ENCODE peak calls at places on chromosome 13, in five cellular contexts. Z is K562, C is GM23338, X is HepG2, M is H1. R is an unnamed sample. For H3K27me3, the result is how much of the 10 kb centered on the place peaks cover.

GRCh38 chr13:104571161-104571889 is 1505.1 kb upstream of the SLC10A2 start:
- DNase-seq in C (peak), M (peak), Z (peak), X (peak), R (no peak)

GRCh38 chr13:104779311-104779710 is 1713.1 kb upstream of the SLC10A2 start:
- DNase-seq in X (no peak), C (peak), M (peak), Z (no peak), R (no peak)

GRCh38 chr13:70027551-70027950 is 80.1 kb upstream of the ATXN8OS start:
- DNase-seq in X (no peak), M (no peak), C (no peak), Z (no peak), R (no peak)

GRCh38 chr13:74134777-74135305 is 637 bp upstream of the KLF12 start:
- DNase-seq in M (no peak), X (no peak), C (no peak), Z (no peak), R (no peak)

GRCh38 chr13:72186730-72187422 is 319.9 kb upstream of the DACH1 start:
- DNase-seq in X (no peak), C (no peak), M (no peak), Z (no peak), R (no peak)

GRCh38 chr13:40060318-40061007 is 405.0 kb downstream of the COG6 start:
- DNase-seq in M (no peak), Z (no peak), C (no peak), X (no peak), R (peak)

GRCh38 chr13:51639171-51639570 is 54.9 kb downstream of the WDFY2 start:
- DNase-seq in X (no peak), M (no peak), C (no peak), Z (no peak), R (no peak)

GRCh38 chr13:44653261-44653660 is 77.1 kb upstream of the TSC22D1 start:
- DNase-seq in M (no peak), C (no peak), Z (no peak), X (no peak), R (no peak)

GRCh38 chr13:109782823-109783411 is 3.5 kb downstream of the IRS2 start:
- DNase-seq in Z (no peak), M (no peak), C (no peak), X (no peak), R (no peak)

GRCh38 chr13:73189365-73189764 is 130.6 kb downstream of the KLF5 start:
- DNase-seq in M (no peak), X (no peak), Z (no peak), C (no peak), R (no peak)

GRCh38 chr13:105616313-105617075 is 919.0 kb downstream of the EFNB2 start:
- DNase-seq in X (no peak), Z (no peak), C (no peak), M (no peak), R (no peak)

GRCh38 chr13:28558567-28558966 is 63.6 kb upstream of the FLT1 start:
- DNase-seq in M (no peak), Z (no peak), X (no peak), C (no peak), R (no peak)

GRCh38 chr13:36891752-36892151 is 28.3 kb downstream of the SMAD9 start:
- DNase-seq in Z (no peak), M (no peak), X (no peak), C (no peak), R (no peak)

GRCh38 chr13:24159921-24160324 is 597 bp upstream of the SPATA13 start:
- DNase-seq in Z (no peak), X (no peak), M (no peak), C (peak), R (no peak)
- TF ChIP-seq CREB1 in Z (no peak), X (no peak), M (no peak), C (no peak), R (no peak)

GRCh38 chr13:27229642-27230041 is 21.7 kb upstream of the RPL21 start:
- DNase-seq in Z (no peak), C (no peak), M (no peak), X (no peak), R (no peak)
- H3K27me3 ChIP-seq in Z (under half), C (under half), M (under half), X (under half), R (under half)

DNA sequence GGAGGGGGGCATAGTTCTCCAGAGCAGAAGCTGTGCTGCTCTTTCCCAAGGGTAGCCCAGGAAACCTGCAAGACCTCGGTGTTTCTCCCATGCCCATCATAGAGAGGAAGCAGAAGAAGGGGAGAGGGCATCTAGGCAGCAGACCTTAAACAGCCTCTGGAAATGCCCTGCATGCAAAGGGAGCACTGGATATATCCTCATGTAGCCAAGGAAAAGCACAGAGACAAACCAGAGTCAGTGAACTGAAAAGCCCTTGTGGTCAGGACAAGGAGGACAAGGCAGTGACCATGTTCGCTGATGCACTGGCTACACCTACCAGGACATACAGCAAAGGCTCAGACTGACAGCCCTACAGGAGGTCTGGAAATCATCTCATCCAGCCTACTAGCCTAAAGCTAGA is 4.2 kb upstream of the TBC1D4 start:
- DNase-seq in X (peak), Z (peak), C (peak), M (no peak), R (no peak)
- TF ChIP-seq CREB1 in X (no peak), Z (no peak), C (no peak), M (no peak), R (no peak)

DNA sequence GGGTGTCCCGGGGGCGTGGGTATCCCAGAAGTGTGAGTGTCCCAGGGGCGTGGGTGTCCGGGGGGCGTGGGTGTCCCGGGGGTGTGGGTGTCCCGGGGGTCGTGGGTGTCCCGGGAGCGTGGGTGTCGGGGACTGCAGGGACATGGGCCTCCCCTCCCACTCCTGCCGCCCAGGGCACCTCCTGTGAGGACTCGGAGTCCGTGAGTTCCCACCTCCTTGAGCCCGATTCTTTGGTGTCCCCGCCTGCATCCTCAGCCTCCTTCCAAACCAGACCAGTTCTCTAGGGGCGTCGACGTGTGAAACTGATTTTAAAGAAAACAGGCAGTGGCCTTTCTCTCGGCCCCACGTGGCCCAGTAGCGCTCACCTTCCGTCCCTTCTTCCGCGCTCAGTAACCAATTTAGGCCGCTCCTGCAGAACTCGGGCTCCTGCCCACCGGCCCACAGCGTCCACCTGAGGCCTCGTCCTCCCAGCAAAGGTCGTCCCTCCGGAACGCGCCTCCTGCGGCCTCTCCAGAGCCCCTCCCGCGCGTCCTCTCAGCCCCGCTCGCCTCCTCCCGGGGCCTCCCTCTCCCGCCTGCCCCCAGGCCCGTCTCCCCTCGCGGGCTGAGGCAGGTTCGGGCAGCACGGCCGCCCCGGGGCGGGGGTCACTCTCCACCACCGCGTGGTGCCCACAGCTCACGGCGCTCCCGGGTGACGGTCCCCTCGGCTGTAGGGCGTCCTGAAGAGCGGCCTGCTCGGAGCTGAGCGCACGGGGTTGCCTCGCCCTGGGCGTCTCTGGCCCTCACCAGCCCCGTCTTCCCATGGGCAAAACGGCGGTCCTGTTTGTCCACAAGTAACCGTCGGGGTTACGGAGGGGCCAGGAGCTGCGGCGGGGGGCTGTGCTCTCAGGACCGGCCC is 3.8 kb downstream of the F7 start:
- DNase-seq in Z (no peak), C (peak), X (no peak), M (no peak), R (no peak)
- H3K27me3 ChIP-seq in Z (under half), C (under half), X (under half), M (under half), R (under half)

GRCh38 chr13:33367186-33367895 is 81.8 kb upstream of the STARD13 start:
- DNase-seq in M (no peak), X (no peak), Z (no peak), C (no peak), R (no peak)

GRCh38 chr13:33366469-33367062 is 81.0 kb upstream of the STARD13 start:
- DNase-seq in M (no peak), Z (no peak), X (peak), C (no peak), R (no peak)

GRCh38 chr13:33367931-33368330 is 82.4 kb upstream of the STARD13 start:
- DNase-seq in M (no peak), C (no peak), Z (peak), X (no peak), R (peak)

GRCh38 chr13:33372251-33372919 is 86.8 kb upstream of the STARD13 start:
- DNase-seq in Z (no peak), C (no peak), X (no peak), M (no peak), R (no peak)

DNA sequence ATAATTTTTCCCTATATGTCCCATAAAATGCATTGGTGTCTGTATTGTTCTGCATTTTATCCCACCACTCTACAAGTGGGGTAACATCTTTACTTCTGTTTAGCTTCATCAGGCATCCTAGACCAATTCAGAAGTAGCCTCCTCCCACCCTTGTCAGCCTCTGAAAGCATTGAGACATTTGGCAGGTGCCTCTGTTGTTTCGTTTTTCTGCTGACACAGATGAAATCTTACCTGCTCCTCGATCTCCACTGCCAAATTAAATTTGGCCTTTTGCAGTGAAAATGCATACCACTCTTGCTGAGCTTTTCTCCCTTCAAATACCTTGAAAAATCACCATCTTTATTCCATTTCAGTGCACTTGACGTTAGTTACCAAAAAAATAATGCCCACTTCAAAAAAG is 83.5 kb upstream of the STARD13 start:
- DNase-seq in Z (no peak), M (no peak), C (no peak), X (no peak), R (no peak)
- TF ChIP-seq CREB1 in Z (no peak), M (no peak), C (no peak), X (no peak), R (no peak)